ENCODE peak calls at places on chromosomes 3 and 15, in four cellular contexts. U is SK-N-SH, T is H1, P is K562. S is an unnamed sample.

GRCh38 chr15:57149196-57149595 is 227.1 kb upstream of the CGNL1 start:
- DNase-seq in P (no peak), U (no peak), T (no peak), S (no peak)

GRCh38 chr15:75232826-75233503 is 25.2 kb upstream of the GOLGA6C start:
- DNase-seq in T (no peak), P (no peak), U (no peak), S (no peak)

GRCh38 chr15:79474252-79474651 is 42.1 kb downstream of the MINAR1 start:
- DNase-seq in U (no peak), T (no peak), P (no peak), S (no peak)

GRCh38 chr3:149753717-149754116 is 1.4 kb upstream of the COMMD2 start:
- DNase-seq in P (no peak), T (no peak), U (no peak), S (no peak)

GRCh38 chr15:67136802-67137201 is 71.4 kb downstream of the SMAD3 start:
- DNase-seq in T (no peak), P (no peak), U (no peak), S (no peak)

GRCh38 chr3:107523361-107524213 is 825 bp downstream of the BBX start:
- DNase-seq in P (peak; percentile 44), T (no peak), U (peak; percentile 77), S (peak; percentile 44)

GRCh38 chr3:13004376-13004775 is 68.9 kb downstream of the IQSEC1 start:
- DNase-seq in P (peak; percentile 43), T (no peak), U (no peak), S (no peak)

GRCh38 chr15:69980311-69981059 is 117.2 kb downstream of the TLE3 start:
- DNase-seq in P (no peak), T (no peak), U (no peak), S (no peak)

GRCh38 chr15:49145651-49146609 is 9.5 kb downstream of the COPS2 start:
- DNase-seq in U (peak; percentile 33), T (no peak), P (peak; percentile 63), S (peak; percentile 16)

GRCh38 chr3:133926736-133927542 is 31.3 kb upstream of the RAB6B start:
- DNase-seq in T (no peak), U (peak; percentile 45), P (peak; percentile 6), S (peak; percentile 42)

GRCh38 chr3:173589116-173589515 is 191.6 kb downstream of the NLGN1 start:
- DNase-seq in T (no peak), P (no peak), U (no peak), S (no peak)

GRCh38 chr3:33096103-33096868 is 660 bp downstream of the GLB1 start:
- DNase-seq in U (peak; percentile 67), T (no peak), P (peak; percentile 69), S (peak; percentile 54)

GRCh38 chr3:194960446-194961032 is 274.9 kb downstream of the FAM43A start:
- DNase-seq in T (no peak), P (no peak), U (no peak), S (no peak)

GRCh38 chr15:58573270-58573669 is 141.5 kb downstream of the LIPC start:
- DNase-seq in T (no peak), P (no peak), U (no peak), S (no peak)

GRCh38 chr3:37836589-37836988 is 25.1 kb upstream of the CTDSPL start:
- DNase-seq in T (no peak), U (no peak), P (no peak), S (no peak)

GRCh38 chr15:93058904-93059427 is 30.0 kb downstream of the RGMA start:
- DNase-seq in T (no peak), U (no peak), P (no peak), S (no peak)

GRCh38 chr3:25603703-25604102 is 61.0 kb downstream of the TOP2B start:
- DNase-seq in T (no peak), U (no peak), P (peak; percentile 13), S (no peak)

GRCh38 chr3:33732394-33732793 is 14.3 kb upstream of the CLASP2 start:
- DNase-seq in P (no peak), U (no peak), T (no peak), S (no peak)

GRCh38 chr15:68471552-68471951 is 39.6 kb upstream of the ITGA11 start:
- DNase-seq in T (no peak), P (no peak), U (no peak), S (no peak)

GRCh38 chr15:59541750-59542149 is 69.8 kb upstream of the GCNT3 start:
- DNase-seq in P (no peak), T (no peak), U (no peak), S (no peak)

GRCh38 chr3:38843898-38844297 is 27.9 kb upstream of the SCN10A start:
- DNase-seq in P (peak; percentile 57), T (no peak), U (peak; percentile 54), S (no peak)

GRCh38 chr3:8767667-8768363 is 1.6 kb downstream of the OXTR start:
- DNase-seq in P (no peak), T (peak; percentile 58), U (peak; percentile 26), S (peak; percentile 70)

GRCh38 chr3:17833786-17834559 is 91.5 kb upstream of the TBC1D5 start:
- DNase-seq in T (no peak), P (no peak), U (no peak), S (no peak)

GRCh38 chr3:69113536-69113935 is 8.9 kb downstream of the LMOD3 start:
- DNase-seq in T (no peak), P (no peak), U (peak; percentile 14), S (no peak)

GRCh38 chr3:43691120-43692002 is 623 bp downstream of the ABHD5 start:
- DNase-seq in U (peak; percentile 73), P (peak; percentile 91), T (no peak), S (peak; percentile 81)

GRCh38 chr3:150255416-150255815 is 152.7 kb upstream of the TSC22D2 start:
- DNase-seq in T (no peak), U (no peak), P (no peak), S (no peak)

GRCh38 chr3:47398218-47398617 is 17.4 kb downstream of the PTPN23 start:
- DNase-seq in T (no peak), U (no peak), P (no peak), S (no peak)

GRCh38 chr15:40773496-40773895 is 3.7 kb downstream of the C15orf62 start:
- DNase-seq in U (no peak), T (no peak), P (no peak), S (no peak)

GRCh38 chr3:197031315-197032285 is 2.0 kb upstream of the MELTF start:
- DNase-seq in U (no peak), P (peak; percentile 93), T (no peak), S (no peak)

GRCh38 chr15:31062310-31062964 is 39.1 kb downstream of the TRPM1 start:
- DNase-seq in P (no peak), T (no peak), U (no peak), S (no peak)
- TF ChIP-seq TEAD4 in P (no peak), T (no peak), U (no peak), S (no peak)

GRCh38 chr3:48505146-48505545 is 1.2 kb upstream of the SHISA5 start:
- DNase-seq in T (no peak), P (no peak), U (no peak), S (no peak)

GRCh38 chr3:48504051-48504946 is at the start of gene SHISA5:
- DNase-seq in P (peak; percentile 62), T (no peak), U (peak; percentile 83), S (peak; percentile 68)

GRCh38 chr3:48502728-48503168 is 1.2 kb downstream of the SHISA5 start:
- DNase-seq in T (no peak), P (no peak), U (peak; percentile 82), S (no peak)

GRCh38 chr3:48502121-48502520 is 1.9 kb downstream of the SHISA5 start:
- DNase-seq in U (no peak), P (no peak), T (no peak), S (no peak)

DNA sequence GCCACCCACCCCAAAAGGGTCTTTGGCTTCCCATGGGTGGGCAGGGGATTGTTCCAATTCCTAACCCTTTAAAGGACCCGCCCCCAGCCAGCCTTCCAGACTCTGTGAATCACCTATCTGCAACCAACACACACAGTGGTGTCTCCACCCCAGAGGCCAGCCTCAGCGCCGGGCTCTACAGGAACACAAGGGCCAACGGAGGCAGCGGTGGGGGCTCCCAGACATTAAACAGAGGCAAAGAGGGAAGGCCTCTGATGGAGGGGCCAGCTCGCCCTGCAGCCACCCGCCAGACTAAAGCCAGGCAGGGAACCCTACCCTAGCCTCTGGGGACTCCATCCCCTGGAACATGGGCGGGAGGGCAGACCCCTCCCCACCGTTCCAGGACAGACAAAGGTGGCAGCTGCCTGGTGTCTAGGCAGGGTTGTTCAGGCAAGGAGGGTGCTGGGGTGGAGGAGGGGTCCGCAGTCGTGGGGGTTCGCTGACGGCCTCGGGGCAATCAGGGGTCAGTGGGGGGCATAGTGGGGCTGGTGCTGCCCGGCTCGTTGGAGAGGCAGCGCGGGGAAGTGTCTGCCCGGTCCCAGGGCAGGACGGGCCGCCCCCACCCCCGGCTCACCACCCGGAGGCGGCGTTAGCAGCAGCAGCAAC is 446 bp downstream of the SHISA5 start:
- DNase-seq in T (no peak), P (peak; percentile 64), U (no peak), S (peak; percentile 57)
- TF ChIP-seq TEAD4 in T (no peak), P (no peak), U (no peak), S (no peak)

DNA sequence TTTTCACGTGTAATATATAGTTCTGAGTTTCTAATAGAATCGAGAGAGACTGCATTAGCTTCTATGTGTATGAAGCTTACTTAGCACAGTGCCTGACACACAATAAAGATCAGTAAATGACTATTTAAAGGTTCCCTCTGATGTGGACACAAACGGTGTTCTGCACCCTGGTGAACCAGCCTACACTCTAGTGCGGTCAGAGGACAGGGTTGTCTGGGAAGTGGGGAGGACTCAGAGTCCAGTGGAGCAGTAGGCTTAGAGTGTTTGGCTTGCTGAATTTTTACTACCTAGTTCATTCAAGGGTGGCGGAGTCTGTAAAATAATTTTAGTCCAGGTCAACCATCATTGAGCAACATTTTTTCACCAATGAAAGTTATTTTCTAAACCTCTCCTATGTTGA is 77.8 kb downstream of the DIPK2A start:
- DNase-seq in T (no peak), P (no peak), U (no peak), S (no peak)
- TF ChIP-seq TEAD4 in T (no peak), P (no peak), U (no peak), S (no peak)

GRCh38 chr3:52783211-52783555 is 5.8 kb downstream of the ITIH1 start:
- DNase-seq in P (no peak), T (no peak), U (no peak), S (peak; percentile 4)

GRCh38 chr3:52782412-52783210 is 5.2 kb downstream of the ITIH1 start:
- DNase-seq in P (no peak), U (no peak), T (no peak), S (peak; percentile 7)

GRCh38 chr3:52779411-52780297 is 2.3 kb downstream of the ITIH1 start:
- DNase-seq in U (no peak), P (no peak), T (no peak), S (peak; percentile 1)

GRCh38 chr3:52780298-52780585 is 2.8 kb downstream of the ITIH1 start:
- DNase-seq in T (no peak), U (no peak), P (no peak), S (peak; percentile 1)

DNA sequence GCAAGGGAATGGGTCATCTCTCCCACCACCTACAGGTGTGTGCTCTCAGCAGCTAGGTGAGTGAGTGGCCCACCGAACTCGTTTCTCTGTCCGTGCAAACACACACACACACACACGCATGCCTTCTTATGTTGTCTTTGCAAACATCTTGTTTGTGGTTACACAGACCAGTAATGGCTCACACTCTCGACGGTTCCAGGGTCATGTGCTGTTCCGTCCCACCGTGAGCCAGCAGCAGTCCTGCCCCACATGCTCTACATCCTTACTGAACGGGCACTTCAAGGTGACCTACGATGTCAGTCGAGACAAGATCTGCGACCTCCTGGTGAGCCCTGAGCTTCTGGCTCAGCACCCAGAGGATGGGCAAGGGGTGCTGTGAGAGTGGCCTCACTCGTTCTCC is 4.3 kb downstream of the ITIH1 start:
- DNase-seq in P (no peak), U (no peak), T (no peak), S (no peak)
- TF ChIP-seq TEAD4 in P (no peak), U (no peak), T (no peak), S (no peak)

S was measured in WTC11.